ENCODE peak calls at places on chromosomes 11 and 22, in seven cellular contexts. Z, T, U, K, L, E and F are unnamed samples.

GRCh38 chr11:58905141-58905715 is 34.1 kb upstream of the GLYATL1 start:
- DNase-seq in Z (no peak), U (no peak), T (no peak), K (no peak), L (no peak), E (no peak), F (no peak)

GRCh38 chr11:1479678-1480118 is 6.9 kb downstream of the MOB2 start:
- DNase-seq in E (no peak), U (no peak), Z (peak; percentile 52), T (no peak), L (no peak), K (no peak), F (no peak)

GRCh38 chr11:44854146-44854545 is 96.5 kb downstream of the TP53I11 start:
- DNase-seq in T (no peak), E (no peak), Z (no peak), U (no peak), L (no peak), K (no peak), F (no peak)

GRCh38 chr11:61516675-61517516 is 8.3 kb downstream of the LRRC10B start:
- DNase-seq in T (peak; percentile 42), E (peak; percentile 28), L (no peak), U (no peak), Z (no peak), K (no peak), F (no peak)

GRCh38 chr11:126282361-126282741 is 542 bp upstream of the TIRAP start:
- DNase-seq in U (peak; percentile 57), K (no peak), Z (peak; percentile 77), T (peak; percentile 49), E (no peak), L (no peak), F (peak; percentile 63)

GRCh38 chr22:21646608-21647590 is 4.8 kb downstream of the SDF2L1 start:
- DNase-seq in T (peak; percentile 89), E (peak; percentile 77), L (peak; percentile 66), U (peak; percentile 86), K (peak; percentile 73), Z (peak; percentile 85), F (peak; percentile 60)

GRCh38 chr11:22659783-22660182 is 6.6 kb upstream of the GAS2 start:
- DNase-seq in E (no peak), K (no peak), T (no peak), L (no peak), Z (no peak), U (no peak), F (no peak)

GRCh38 chr11:115629456-115630015 is 125.3 kb upstream of the CADM1 start:
- DNase-seq in K (no peak), L (no peak), U (no peak), E (no peak), T (no peak), Z (no peak), F (no peak)

GRCh38 chr11:43285826-43286225 is 26.0 kb upstream of the API5 start:
- DNase-seq in K (no peak), T (no peak), U (no peak), E (no peak), L (no peak), Z (no peak), F (no peak)

GRCh38 chr22:45550891-45551290 is 48.2 kb downstream of the FBLN1 start:
- DNase-seq in L (no peak), E (no peak), U (no peak), K (no peak), T (no peak), Z (no peak), F (no peak)

GRCh38 chr22:36073476-36073875 is 44.9 kb upstream of the RBFOX2 start:
- DNase-seq in L (no peak), U (no peak), T (no peak), K (no peak), E (no peak), Z (peak; percentile 8), F (no peak)

GRCh38 chr11:59186130-59186594 is 14.2 kb downstream of the DTX4 start:
- DNase-seq in Z (no peak), E (peak; percentile 24), L (peak; percentile 57), U (peak; percentile 90), K (no peak), T (no peak), F (peak; percentile 58)

GRCh38 chr11:115054541-115055538 is 376.5 kb downstream of the NXPE2 start:
- DNase-seq in E (no peak), L (no peak), U (no peak), T (no peak), K (no peak), Z (no peak), F (no peak)

GRCh38 chr22:20420157-20420842 is 17.3 kb downstream of the SCARF2 start:
- DNase-seq in K (no peak), U (no peak), L (no peak), T (no peak), E (no peak), Z (peak; percentile 56), F (no peak)

GRCh38 chr22:20741008-20741633 is 32.8 kb upstream of the SERPIND1 start:
- DNase-seq in T (no peak), L (no peak), U (no peak), Z (no peak), E (no peak), K (no peak), F (no peak)

GRCh38 chr22:35102663-35103062 is 36.7 kb downstream of the ISX start:
- DNase-seq in U (peak; percentile 71), L (no peak), E (peak; percentile 27), Z (no peak), K (no peak), T (no peak), F (no peak)

GRCh38 chr11:47577460-47578041 is 1.2 kb downstream of the KBTBD4 start:
- DNase-seq in Z (no peak), T (no peak), E (no peak), U (no peak), L (no peak), K (no peak), F (peak; percentile 31)

GRCh38 chr11:24391165-24391564 is 105.7 kb upstream of the LUZP2 start:
- DNase-seq in E (peak; percentile 2), L (no peak), U (no peak), K (no peak), T (no peak), Z (no peak), F (no peak)

GRCh38 chr11:120526241-120526640 is 14.7 kb downstream of the GRIK4 start:
- DNase-seq in T (no peak), L (no peak), U (no peak), E (no peak), Z (no peak), K (peak; percentile 42), F (no peak)

GRCh38 chr11:116513894-116514293 is 258.9 kb downstream of the BUD13 start:
- DNase-seq in L (peak; percentile 46), U (peak; percentile 46), Z (no peak), E (peak; percentile 54), K (no peak), T (peak; percentile 33), F (peak; percentile 77)

GRCh38 chr11:9626778-9627394 is 37.0 kb upstream of the SWAP70 start:
- DNase-seq in E (no peak), L (no peak), K (no peak), T (peak; percentile 38), U (no peak), Z (no peak), F (peak; percentile 53)

GRCh38 chr22:20881231-20881630 is 22.4 kb downstream of the SNAP29 start:
- DNase-seq in L (no peak), K (no peak), U (no peak), T (no peak), E (no peak), Z (no peak), F (peak; percentile 41)

DNA sequence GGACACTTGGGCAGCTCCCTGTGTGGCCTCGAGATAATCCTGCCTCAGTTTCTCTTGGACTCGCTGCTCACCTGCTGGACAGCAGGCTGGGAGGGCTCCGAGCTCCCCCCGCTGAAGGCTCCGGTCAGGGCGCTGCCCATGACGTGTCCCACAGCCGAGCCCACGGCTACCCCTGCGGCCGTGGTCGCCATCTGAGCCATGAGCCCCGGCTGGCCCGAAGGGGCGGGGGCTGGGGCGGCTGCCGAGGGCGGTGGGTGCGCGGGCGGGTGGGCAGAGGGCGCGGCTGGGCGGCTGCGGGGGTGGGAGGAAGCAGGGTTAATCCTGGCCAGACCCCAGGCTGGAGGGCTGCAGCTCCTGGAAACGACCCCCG is 484 bp downstream of the CHCHD10 start:
- DNase-seq in T (no peak), Z (no peak), K (no peak), L (no peak), E (no peak), U (no peak), F (no peak)
- H3K27ac ChIP-seq in T (peak overlapping the region; percentile 74), Z (peak overlapping the region; percentile 88), K (peak overlapping the region; percentile 89), L (peak overlapping the region; percentile 89), E (peak overlapping the region; percentile 96), U (peak overlapping the region; percentile 88), F (peak overlapping the region; percentile 84)

GRCh38 chr11:66311965-66312548 is 4.8 kb downstream of the CD248 start:
- DNase-seq in L (peak; percentile 95), K (peak; percentile 77), E (peak; percentile 98), U (peak; percentile 95), Z (peak; percentile 96), T (peak; percentile 93), F (peak; percentile 94)
- TF ChIP-seq POLR2A in L (peak; percentile 32), K (no peak), E (no peak), U (peak; percentile 46), Z (no peak), T (no peak), F (peak; percentile 59)

GRCh38 chr11:113553905-113554304 is 78.7 kb upstream of the DRD2 start:
- DNase-seq in E (no peak), Z (no peak), L (no peak), K (no peak), U (no peak), T (no peak), F (no peak)
- H3K27ac ChIP-seq in E (no peak overlapping the region), Z (peak overlapping the region; percentile 16), L (no peak overlapping the region), K (no peak overlapping the region), U (no peak overlapping the region), T (no peak overlapping the region), F (no peak overlapping the region)

GRCh38 chr11:35099278-35100018 is 39.5 kb upstream of the CD44 start:
- DNase-seq in K (no peak), Z (no peak), L (no peak), U (no peak), T (no peak), E (no peak), F (no peak)
- TF ChIP-seq POLR2A in K (no peak), Z (no peak), L (no peak), U (no peak), T (no peak), E (no peak), F (no peak)